ENCODE peak calls at places on chromosome 4, in six cellular contexts. One of them, this sample, is unnamed.

GRCh38 chr4:94305468-94306225 is 37.0 kb downstream of the HPGDS start:
- DNase-seq in neural progenitor cell: no peak
- DNase-seq in PC-9: no peak
- DNase-seq in tibial artery: no peak
- DNase-seq in fibroblast of the aortic adventitia: no peak
- DNase-seq in fibroblast of lung: no peak
- DNase-seq in this sample: no peak

GRCh38 chr4:156571146-156571545 is 400.5 kb downstream of the PDGFC start:
- DNase-seq in neural progenitor cell: no peak
- DNase-seq in PC-9: no peak
- DNase-seq in tibial artery: peak
- DNase-seq in fibroblast of the aortic adventitia: no peak
- DNase-seq in fibroblast of lung: no peak
- DNase-seq in this sample: peak

GRCh38 chr4:4289055-4289454 is 899 bp downstream of the LYAR start:
- DNase-seq in neural progenitor cell: no peak
- DNase-seq in PC-9: no peak
- DNase-seq in tibial artery: no peak
- DNase-seq in fibroblast of the aortic adventitia: no peak
- DNase-seq in fibroblast of lung: no peak
- DNase-seq in this sample: no peak

GRCh38 chr4:64539234-64539849 is 130.1 kb upstream of the TECRL start:
- DNase-seq in neural progenitor cell: peak
- DNase-seq in PC-9: no peak
- DNase-seq in tibial artery: no peak
- DNase-seq in fibroblast of the aortic adventitia: peak
- DNase-seq in fibroblast of lung: peak
- DNase-seq in this sample: peak

GRCh38 chr4:10298681-10299080 is 158.5 kb downstream of the ZNF518B start:
- DNase-seq in neural progenitor cell: no peak
- DNase-seq in PC-9: no peak
- DNase-seq in tibial artery: no peak
- DNase-seq in fibroblast of the aortic adventitia: no peak
- DNase-seq in fibroblast of lung: no peak
- DNase-seq in this sample: no peak

GRCh38 chr4:112882286-112882685 is 167.2 kb upstream of the ANK2 start:
- DNase-seq in neural progenitor cell: peak
- DNase-seq in PC-9: no peak
- DNase-seq in tibial artery: no peak
- DNase-seq in fibroblast of the aortic adventitia: no peak
- DNase-seq in fibroblast of lung: no peak
- DNase-seq in this sample: no peak

GRCh38 chr4:25020240-25020639 is 10.5 kb downstream of the LGI2 start:
- DNase-seq in neural progenitor cell: no peak
- DNase-seq in PC-9: peak
- DNase-seq in tibial artery: no peak
- DNase-seq in fibroblast of the aortic adventitia: peak
- DNase-seq in fibroblast of lung: peak
- DNase-seq in this sample: peak

GRCh38 chr4:118224239-118224829 is 128.5 kb downstream of the PRSS12 start:
- DNase-seq in neural progenitor cell: peak
- DNase-seq in PC-9: no peak
- DNase-seq in tibial artery: no peak
- DNase-seq in fibroblast of the aortic adventitia: peak
- DNase-seq in fibroblast of lung: peak
- DNase-seq in this sample: peak

GRCh38 chr4:145731026-145731425 is 51.1 kb downstream of the C4orf51 start:
- DNase-seq in neural progenitor cell: no peak
- DNase-seq in PC-9: no peak
- DNase-seq in tibial artery: no peak
- DNase-seq in fibroblast of the aortic adventitia: peak
- DNase-seq in fibroblast of lung: peak
- DNase-seq in this sample: peak

GRCh38 chr4:118280501-118281218 is 72.1 kb downstream of the PRSS12 start:
- DNase-seq in neural progenitor cell: peak
- DNase-seq in PC-9: peak
- DNase-seq in tibial artery: no peak
- DNase-seq in fibroblast of the aortic adventitia: peak
- DNase-seq in fibroblast of lung: peak
- DNase-seq in this sample: peak

GRCh38 chr4:27490315-27490714 is 629.7 kb downstream of the STIM2 start:
- DNase-seq in neural progenitor cell: peak
- DNase-seq in PC-9: no peak
- DNase-seq in tibial artery: no peak
- DNase-seq in fibroblast of the aortic adventitia: no peak
- DNase-seq in fibroblast of lung: no peak
- DNase-seq in this sample: no peak

GRCh38 chr4:36256398-36256828 is 12.1 kb upstream of the ARAP2 start:
- DNase-seq in neural progenitor cell: no peak
- DNase-seq in PC-9: no peak
- DNase-seq in tibial artery: no peak
- DNase-seq in fibroblast of the aortic adventitia: no peak
- DNase-seq in fibroblast of lung: no peak
- DNase-seq in this sample: no peak

GRCh38 chr4:168815373-168816345 is 194.4 kb downstream of the CBR4 start:
- DNase-seq in neural progenitor cell: peak
- DNase-seq in PC-9: no peak
- DNase-seq in tibial artery: no peak
- DNase-seq in fibroblast of the aortic adventitia: peak
- DNase-seq in fibroblast of lung: peak
- DNase-seq in this sample: peak

GRCh38 chr4:41174444-41174843 is 39.9 kb downstream of the APBB2 start:
- DNase-seq in neural progenitor cell: no peak
- DNase-seq in PC-9: no peak
- DNase-seq in tibial artery: no peak
- DNase-seq in fibroblast of the aortic adventitia: peak
- DNase-seq in fibroblast of lung: peak
- DNase-seq in this sample: peak

GRCh38 chr4:186131935-186132334 is 27.4 kb downstream of the FAM149A start:
- DNase-seq in neural progenitor cell: no peak
- DNase-seq in PC-9: no peak
- DNase-seq in tibial artery: no peak
- DNase-seq in fibroblast of the aortic adventitia: no peak
- DNase-seq in fibroblast of lung: no peak
- DNase-seq in this sample: no peak

GRCh38 chr4:186132577-186133277 is 28.2 kb downstream of the FAM149A start:
- DNase-seq in neural progenitor cell: peak
- DNase-seq in PC-9: peak
- DNase-seq in tibial artery: no peak
- DNase-seq in fibroblast of the aortic adventitia: peak
- DNase-seq in fibroblast of lung: peak
- DNase-seq in this sample: peak

GRCh38 chr4:186134254-186134653 is 29.8 kb downstream of the FAM149A start:
- DNase-seq in neural progenitor cell: no peak
- DNase-seq in PC-9: no peak
- DNase-seq in tibial artery: no peak
- DNase-seq in fibroblast of the aortic adventitia: no peak
- DNase-seq in fibroblast of lung: no peak
- DNase-seq in this sample: no peak

DNA sequence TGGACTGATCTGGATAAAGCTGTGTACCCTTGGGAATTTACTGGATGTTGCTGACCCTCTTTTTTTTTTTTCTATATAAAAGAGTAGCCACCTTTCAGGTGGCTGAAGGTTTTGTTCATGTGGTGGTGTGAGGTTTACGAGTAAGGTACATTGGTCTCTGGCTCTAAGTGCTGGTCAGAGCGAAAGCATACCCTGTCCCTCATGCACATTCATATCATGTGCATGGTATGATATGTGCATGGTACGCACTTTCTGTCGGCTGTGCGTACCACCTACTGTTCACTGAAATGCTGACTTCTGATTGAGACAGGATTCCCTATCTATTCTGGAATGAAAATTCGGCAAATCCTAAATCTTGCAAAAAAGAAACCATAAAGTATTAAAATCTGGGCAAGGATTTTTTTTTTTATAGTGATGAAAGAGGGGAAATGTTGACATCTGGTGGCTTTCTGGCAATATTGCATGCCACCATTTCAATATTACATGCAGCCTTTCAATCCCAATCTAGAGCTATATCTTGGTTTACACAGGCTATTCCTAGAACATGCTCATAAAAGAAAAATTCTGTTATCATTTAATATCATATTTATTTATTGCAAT is 32.8 kb downstream of the FAM149A start:
- DNase-seq in neural progenitor cell: no peak
- DNase-seq in PC-9: no peak
- DNase-seq in tibial artery: no peak
- DNase-seq in fibroblast of the aortic adventitia: peak
- DNase-seq in fibroblast of lung: peak
- DNase-seq in this sample: peak
- H3K4me3 ChIP-seq in neural progenitor cell: no peak
- H3K4me3 ChIP-seq in PC-9: no peak
- H3K4me3 ChIP-seq in tibial artery: peak
- H3K4me3 ChIP-seq in fibroblast of the aortic adventitia: peak
- H3K4me3 ChIP-seq in fibroblast of lung: no peak
- H3K4me3 ChIP-seq in this sample: no peak

DNA sequence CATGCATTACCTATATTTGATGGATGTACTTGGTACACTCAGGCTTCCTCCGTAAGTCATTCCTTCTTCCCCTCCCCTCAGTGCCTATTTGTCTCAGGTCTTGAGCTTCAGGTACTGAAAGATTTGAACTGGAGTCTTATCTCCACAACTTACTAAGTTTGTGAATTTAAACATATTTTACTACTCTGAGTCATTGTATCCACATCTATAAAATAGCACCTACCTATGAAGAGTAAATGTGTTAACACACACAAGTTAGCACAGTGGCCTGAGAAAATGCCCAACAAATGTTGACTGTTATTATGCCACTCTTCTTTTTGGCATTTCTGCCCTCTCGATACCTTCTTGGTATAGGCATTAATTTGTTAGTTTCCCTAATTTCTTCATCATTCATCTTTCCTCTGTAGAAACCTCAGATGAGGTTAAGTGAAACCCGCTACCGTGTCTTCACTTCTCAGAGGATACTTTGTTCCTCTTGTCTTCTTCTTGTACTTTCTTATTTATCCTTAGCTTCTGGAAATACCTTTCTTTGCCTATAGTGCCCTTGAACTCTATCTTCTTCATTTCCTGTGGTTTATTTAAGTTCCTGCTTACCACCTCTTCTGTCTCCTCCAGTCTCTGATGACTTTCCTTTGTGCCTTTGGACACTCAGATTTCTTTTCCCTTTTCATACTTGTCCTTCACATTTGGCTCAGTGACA is 159.5 kb upstream of the LEF1 start:
- DNase-seq in neural progenitor cell: no peak
- DNase-seq in PC-9: no peak
- DNase-seq in tibial artery: no peak
- DNase-seq in fibroblast of the aortic adventitia: no peak
- DNase-seq in fibroblast of lung: no peak
- DNase-seq in this sample: no peak
- TF ChIP-seq CTCF in neural progenitor cell: no peak
- TF ChIP-seq CTCF in PC-9: no peak
- TF ChIP-seq CTCF in tibial artery: no peak
- TF ChIP-seq CTCF in fibroblast of the aortic adventitia: no peak
- TF ChIP-seq CTCF in fibroblast of lung: no peak
- TF ChIP-seq CTCF in this sample: no peak

DNA sequence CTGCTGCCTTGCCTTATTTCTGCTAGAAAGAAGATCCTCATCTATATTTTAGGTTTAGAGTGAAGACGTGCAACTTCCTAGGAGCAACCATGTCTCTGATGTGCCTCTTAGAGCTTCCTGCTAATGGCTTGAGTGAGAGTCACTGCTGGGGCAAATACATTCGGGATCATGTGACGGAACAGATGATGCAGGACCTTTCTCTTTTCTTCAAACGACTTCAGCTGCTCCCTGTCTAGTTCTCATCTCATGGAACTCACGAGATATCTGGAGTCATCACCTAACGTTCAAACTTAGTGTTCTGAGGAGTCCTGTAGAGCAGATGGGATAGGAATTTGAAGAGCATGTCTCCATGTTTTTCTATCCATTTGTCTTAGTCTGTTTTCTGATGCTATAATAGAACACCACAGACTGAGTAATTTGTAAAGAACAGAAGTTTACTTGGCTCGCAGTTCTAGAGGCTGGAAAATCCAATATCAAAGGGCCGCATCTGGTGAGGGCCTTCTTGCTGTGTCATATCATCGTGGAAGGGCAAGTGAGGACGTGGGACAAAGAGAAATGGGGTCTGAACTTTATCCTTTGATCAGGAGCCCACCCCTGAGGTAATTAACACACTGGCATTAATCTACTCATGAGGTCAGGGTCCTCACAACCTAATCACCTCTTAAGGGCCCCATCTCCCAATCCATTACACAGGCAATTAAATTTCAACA is 43.5 kb upstream of the SCRG1 start:
- DNase-seq in neural progenitor cell: no peak
- DNase-seq in PC-9: no peak
- DNase-seq in tibial artery: no peak
- DNase-seq in fibroblast of the aortic adventitia: no peak
- DNase-seq in fibroblast of lung: no peak
- DNase-seq in this sample: no peak
- H3K4me3 ChIP-seq in neural progenitor cell: no peak
- H3K4me3 ChIP-seq in PC-9: no peak
- H3K4me3 ChIP-seq in tibial artery: no peak
- H3K4me3 ChIP-seq in fibroblast of the aortic adventitia: no peak
- H3K4me3 ChIP-seq in fibroblast of lung: no peak
- H3K4me3 ChIP-seq in this sample: no peak

GRCh38 chr4:6689506-6689960 is 4.1 kb upstream of the S100P start:
- DNase-seq in neural progenitor cell: no peak
- DNase-seq in PC-9: peak
- DNase-seq in tibial artery: no peak
- DNase-seq in fibroblast of the aortic adventitia: no peak
- DNase-seq in fibroblast of lung: no peak
- DNase-seq in this sample: no peak

GRCh38 chr4:6686104-6686787 is 7.4 kb upstream of the S100P start:
- DNase-seq in neural progenitor cell: no peak
- DNase-seq in PC-9: peak
- DNase-seq in tibial artery: no peak
- DNase-seq in fibroblast of the aortic adventitia: no peak
- DNase-seq in fibroblast of lung: no peak
- DNase-seq in this sample: no peak

GRCh38 chr4:6687947-6688878 is 5.5 kb upstream of the S100P start:
- DNase-seq in neural progenitor cell: no peak
- DNase-seq in PC-9: peak
- DNase-seq in tibial artery: no peak
- DNase-seq in fibroblast of the aortic adventitia: no peak
- DNase-seq in fibroblast of lung: no peak
- DNase-seq in this sample: no peak

GRCh38 chr4:6692379-6692778 is 1.3 kb upstream of the S100P start:
- DNase-seq in neural progenitor cell: no peak
- DNase-seq in PC-9: no peak
- DNase-seq in tibial artery: no peak
- DNase-seq in fibroblast of the aortic adventitia: no peak
- DNase-seq in fibroblast of lung: no peak
- DNase-seq in this sample: no peak

DNA sequence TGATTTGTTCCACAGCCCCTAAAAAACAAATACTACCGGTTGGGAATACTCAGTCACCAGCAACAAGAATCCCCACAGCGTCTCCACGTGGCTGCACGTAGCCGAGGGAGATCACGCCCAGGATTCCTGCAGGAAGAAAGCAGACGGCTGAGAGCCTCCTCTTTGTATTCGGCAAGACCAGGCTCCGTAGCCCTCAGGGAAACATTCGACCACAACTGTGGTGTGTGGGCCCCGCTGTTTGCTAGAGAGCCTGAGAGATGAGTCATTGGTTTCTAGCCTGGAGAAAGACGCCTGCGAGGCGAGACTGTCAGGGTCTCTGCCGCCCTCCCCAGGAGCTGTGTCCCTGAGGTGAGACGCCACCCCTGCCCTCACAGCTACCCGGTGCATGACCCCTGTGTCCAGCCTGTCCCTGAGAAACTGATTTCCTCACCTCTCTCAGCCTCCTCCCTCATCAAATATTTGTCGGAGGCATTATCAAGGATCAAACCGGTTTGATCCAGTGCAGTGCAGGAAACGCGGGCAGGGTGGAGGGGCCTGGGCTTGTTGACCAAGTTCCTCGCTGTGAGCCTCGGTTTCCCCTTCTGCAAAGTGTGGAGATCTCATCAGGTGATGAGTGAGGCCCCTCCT is 4.7 kb upstream of the S100P start:
- DNase-seq in neural progenitor cell: peak
- DNase-seq in PC-9: peak
- DNase-seq in tibial artery: no peak
- DNase-seq in fibroblast of the aortic adventitia: peak
- DNase-seq in fibroblast of lung: peak
- DNase-seq in this sample: peak
- TF ChIP-seq CTCF in neural progenitor cell: no peak
- TF ChIP-seq CTCF in PC-9: no peak
- TF ChIP-seq CTCF in tibial artery: no peak
- TF ChIP-seq CTCF in fibroblast of the aortic adventitia: no peak
- TF ChIP-seq CTCF in fibroblast of lung: no peak
- TF ChIP-seq CTCF in this sample: peak

This sample was measured in fibroblast of pulmonary artery.